ENCODE peak calls at places on chromosomes 16 and 17, in ten cellular contexts. X is uterus; I is ovary; R is nephron progenitor cell; N is MCF 10A; Q is choroid plexus epithelial cell; U is endothelial cell of umbilical vein; M is brain microvascular endothelial cell; S is CD4-positive, alpha-beta T cell; T is tibial nerve. E is an unnamed sample.
A peak's percentile ranks its signal among the peaks of the same experiment; 100 is the strongest.

GRCh38 chr17:57407287-57408063 is 151.2 kb downstream of the MSI2 start:
- DNase-seq in X (no peak), I (no peak), R (peak; percentile 46), N (no peak), Q (no peak), U (no peak), M (no peak), S (no peak), T (no peak), E (no peak)

GRCh38 chr17:21194688-21195087 is 19.3 kb downstream of the TMEM11 start:
- DNase-seq in X (peak; percentile 65), I (peak; percentile 84), R (no peak), N (no peak), Q (peak; percentile 66), U (no peak), M (no peak), S (no peak), T (no peak), E (no peak)

GRCh38 chr16:54346046-54346445 is 59.5 kb upstream of the IRX3 start:
- DNase-seq in X (no peak), I (no peak), R (no peak), N (no peak), Q (no peak), U (no peak), M (no peak), S (no peak), T (no peak), E (no peak)

GRCh38 chr17:43591750-43592562 is 45.8 kb upstream of the ETV4 start:
- DNase-seq in X (peak; percentile 88), I (peak; percentile 81), R (peak; percentile 23), N (peak; percentile 62), Q (peak; percentile 43), U (peak; percentile 94), M (peak; percentile 76), S (no peak), T (peak; percentile 51), E (no peak)

GRCh38 chr17:45155483-45155882 is 6.2 kb upstream of the HEXIM2 start:
- DNase-seq in X (no peak), I (no peak), R (no peak), N (no peak), Q (no peak), U (no peak), M (no peak), S (no peak), T (no peak), E (no peak)

GRCh38 chr16:1708768-1709180 is 2.8 kb downstream of the MAPK8IP3 start:
- DNase-seq in X (no peak), I (no peak), R (no peak), N (no peak), Q (peak; percentile 77), U (no peak), M (peak; percentile 76), S (no peak), T (no peak), E (no peak)

GRCh38 chr16:26161461-26162180 is 469.9 kb downstream of the HS3ST4 start:
- DNase-seq in X (no peak), I (no peak), R (no peak), N (no peak), Q (no peak), U (no peak), M (no peak), S (no peak), T (no peak), E (no peak)

GRCh38 chr17:77634710-77635109 is 323.8 kb upstream of the TNRC6C start:
- DNase-seq in X (no peak), I (no peak), R (no peak), N (no peak), Q (no peak), U (peak; percentile 13), M (no peak), S (no peak), T (no peak), E (no peak)

GRCh38 chr16:17277981-17278381 is 192.8 kb downstream of the XYLT1 start:
- DNase-seq in X (peak; percentile 27), I (peak; percentile 60), R (peak; percentile 27), N (no peak), Q (peak; percentile 7), U (no peak), M (no peak), S (no peak), T (no peak), E (peak; percentile 25)

DNA sequence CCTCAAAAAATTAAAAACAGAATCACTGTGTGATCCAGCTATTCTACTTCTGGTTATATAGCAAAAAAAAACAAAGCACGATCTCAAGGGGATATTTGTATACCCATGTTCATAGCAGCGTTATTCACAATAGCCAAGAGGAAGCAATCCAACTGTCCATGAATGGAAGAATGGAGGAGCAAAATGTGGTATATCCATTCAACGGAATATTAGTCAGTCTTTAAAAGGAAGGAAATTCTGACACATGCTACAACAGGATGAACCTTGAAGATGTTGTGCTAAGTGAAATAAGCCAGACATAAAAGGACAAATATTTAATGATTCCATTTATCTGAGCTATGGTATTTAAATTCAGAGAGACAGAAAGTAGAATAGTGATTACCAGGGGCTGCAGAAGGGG is 4.6 kb upstream of the NOL11 start:
- DNase-seq in X (no peak), I (no peak), R (no peak), N (no peak), Q (no peak), U (no peak), M (no peak), S (no peak), T (no peak), E (no peak)
- TF ChIP-seq CTCF in X (no peak), I (no peak), R (no peak), N (no peak), Q (no peak), U (no peak), M (no peak), S (no peak), T (no peak), E (no peak)

GRCh38 chr17:33330877-33331276 is 37.8 kb upstream of the ASIC2 start:
- DNase-seq in X (no peak), I (no peak), R (no peak), N (peak; percentile 0), Q (no peak), U (no peak), M (no peak), S (no peak), T (no peak), E (no peak)

GRCh38 chr17:33334703-33335102 is 41.6 kb upstream of the ASIC2 start:
- DNase-seq in X (no peak), I (no peak), R (no peak), N (no peak), Q (no peak), U (no peak), M (no peak), S (no peak), T (no peak), E (no peak)

GRCh38 chr17:33338242-33338641 is 45.1 kb upstream of the ASIC2 start:
- DNase-seq in X (no peak), I (no peak), R (no peak), N (no peak), Q (no peak), U (no peak), M (no peak), S (no peak), T (no peak), E (no peak)

GRCh38 chr17:33335491-33336173 is 42.5 kb upstream of the ASIC2 start:
- DNase-seq in X (no peak), I (no peak), R (peak; percentile 9), N (no peak), Q (no peak), U (no peak), M (no peak), S (no peak), T (no peak), E (no peak)
- TF ChIP-seq CTCF in X (no peak), I (no peak), R (peak; percentile 35), N (no peak), Q (no peak), U (no peak), M (no peak), S (no peak), T (no peak), E (no peak)

GRCh38 chr17:18257268-18257681 is 1.3 kb downstream of the FLII start:
- DNase-seq in X (no peak), I (peak; percentile 41), R (no peak), N (peak; percentile 47), Q (no peak), U (no peak), M (no peak), S (no peak), T (no peak), E (no peak)

GRCh38 chr17:18258356-18259038 is at the start of gene FLII:
- DNase-seq in X (peak; percentile 52), I (peak; percentile 75), R (peak; percentile 64), N (peak; percentile 59), Q (peak; percentile 16), U (peak; percentile 48), M (no peak), S (peak; percentile 60), T (no peak), E (peak; percentile 66)

GRCh38 chr17:18256776-18257175 is 1.8 kb downstream of the FLII start:
- DNase-seq in X (no peak), I (no peak), R (no peak), N (no peak), Q (no peak), U (no peak), M (no peak), S (no peak), T (no peak), E (no peak)

GRCh38 chr17:18256351-18256750 is 2.2 kb downstream of the FLII start:
- DNase-seq in X (no peak), I (no peak), R (no peak), N (no peak), Q (no peak), U (no peak), M (no peak), S (no peak), T (no peak), E (no peak)

GRCh38 chr17:18257747-18258355 is 687 bp downstream of the FLII start:
- DNase-seq in X (peak; percentile 68), I (no peak), R (peak; percentile 70), N (peak; percentile 78), Q (peak; percentile 35), U (peak; percentile 65), M (peak; percentile 49), S (peak; percentile 32), T (peak; percentile 53), E (peak; percentile 57)
- TF ChIP-seq CTCF in X (no peak), I (no peak), R (no peak), N (no peak), Q (no peak), U (no peak), M (no peak), S (no peak), T (no peak), E (no peak)

DNA sequence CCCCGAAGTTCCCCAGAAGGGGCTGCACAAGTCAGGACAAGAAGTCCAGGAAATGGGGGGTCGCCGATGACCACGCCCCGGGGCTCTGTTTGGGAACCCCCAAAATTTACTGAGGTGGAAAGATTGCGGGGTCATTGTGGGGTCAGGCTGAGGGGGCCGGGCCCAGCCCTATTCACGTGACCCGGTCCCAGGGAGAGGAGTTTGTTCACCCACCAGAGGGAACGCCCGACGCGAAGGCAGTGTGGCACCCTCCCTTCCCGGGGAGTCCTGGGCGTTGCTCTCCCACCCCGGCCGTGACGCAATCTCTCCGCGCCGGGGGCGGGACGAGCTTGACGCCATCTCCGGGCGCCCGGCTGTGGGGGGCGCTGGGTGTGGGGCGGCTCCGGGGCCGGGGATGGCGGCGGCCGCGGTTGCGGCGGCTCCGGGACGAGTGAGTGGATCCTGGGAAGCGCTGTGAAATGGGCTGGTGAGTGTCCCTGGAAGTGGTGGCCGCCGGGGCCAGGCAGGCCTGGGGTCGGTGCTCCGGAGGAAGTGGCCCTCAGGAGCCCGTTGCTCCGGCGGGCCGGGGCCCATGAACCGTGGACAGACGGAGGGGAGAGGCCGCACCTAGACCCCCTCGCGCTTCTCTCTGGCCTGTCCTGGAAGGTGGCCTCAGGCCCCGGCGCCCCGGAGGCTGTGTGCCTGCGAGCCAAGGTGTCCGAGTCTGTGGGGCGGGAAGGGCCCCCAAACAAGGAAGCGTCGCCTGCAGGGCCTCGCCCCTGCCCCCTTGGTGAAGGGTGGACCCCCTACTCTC is at the start of gene ATXN1L:
- DNase-seq in X (peak; percentile 90), I (peak; percentile 95), R (peak; percentile 92), N (peak; percentile 93), Q (peak; percentile 92), U (peak; percentile 71), M (peak; percentile 83), S (peak; percentile 95), T (peak; percentile 82), E (peak; percentile 99)
- TF ChIP-seq CTCF in X (no peak), I (no peak), R (no peak), N (no peak), Q (no peak), U (no peak), M (no peak), S (no peak), T (no peak), E (no peak)

E was measured in activated B cell treated with CpG ODN at 0.5 μM for 24 hours.